ENCODE peak calls at places on chromosomes 12 and 14, in eight cellular contexts. E, V, I, K, A, R, L and C are unnamed samples.

GRCh38 chr12:9787340-9787737 is 26.6 kb upstream of the CD69 start:
- DNase-seq in A (no peak), L (no peak), I (no peak), V (no peak), E (no peak), R (no peak), K (no peak), C (no peak)

GRCh38 chr14:96502621-96503251 is 554 bp downstream of the PAPOLA start:
- DNase-seq in A (peak; percentile 66), I (peak; percentile 68), L (no peak), K (peak; percentile 78), V (peak; percentile 39), R (no peak), E (peak; percentile 66), C (peak; percentile 33)

GRCh38 chr12:103823871-103824270 is 17.2 kb downstream of the NT5DC3 start:
- DNase-seq in E (no peak), I (no peak), V (no peak), R (no peak), K (no peak), A (no peak), L (no peak), C (no peak)

GRCh38 chr12:62720661-62721330 is 214.2 kb downstream of the PPM1H start:
- DNase-seq in L (no peak), I (no peak), K (no peak), V (no peak), E (no peak), R (no peak), A (peak; percentile 37), C (peak; percentile 47)

GRCh38 chr12:94057262-94058151 is 90.9 kb upstream of the PLXNC1 start:
- DNase-seq in I (no peak), V (no peak), E (no peak), R (no peak), A (no peak), L (no peak), K (no peak), C (no peak)

GRCh38 chr14:59998575-59998974 is 78.6 kb downstream of the LRRC9 start:
- DNase-seq in A (no peak), E (no peak), R (no peak), L (no peak), V (no peak), I (no peak), K (no peak), C (no peak)

GRCh38 chr12:42421844-42422779 is 96.1 kb downstream of the PPHLN1 start:
- DNase-seq in L (no peak), R (no peak), K (no peak), E (no peak), A (peak; percentile 60), V (peak; percentile 6), I (no peak), C (no peak)

GRCh38 chr12:11693626-11694025 is 44.2 kb downstream of the ETV6 start:
- DNase-seq in E (no peak), I (no peak), R (no peak), L (no peak), V (no peak), A (no peak), K (no peak), C (no peak)

GRCh38 chr14:54894995-54895394 is 7.6 kb downstream of the GCH1 start:
- DNase-seq in A (peak; percentile 82), L (no peak), R (no peak), K (no peak), E (no peak), V (no peak), I (no peak), C (peak; percentile 20)

GRCh38 chr14:23430016-23430732 is 5.3 kb downstream of the MYH7 start:
- DNase-seq in V (no peak), E (no peak), R (no peak), A (no peak), I (no peak), L (no peak), K (no peak), C (no peak)

GRCh38 chr12:108822458-108823205 is 34.8 kb downstream of the SSH1 start:
- DNase-seq in K (no peak), I (no peak), A (peak; percentile 89), R (no peak), V (no peak), L (no peak), E (no peak), C (no peak)

GRCh38 chr12:98515368-98516183 is at the start of gene TMPO:
- DNase-seq in V (peak; percentile 96), K (peak; percentile 94), E (peak; percentile 89), I (peak; percentile 94), R (peak; percentile 96), A (peak; percentile 93), L (peak; percentile 95), C (peak; percentile 90)

GRCh38 chr12:99435095-99435791 is 212.3 kb upstream of the GARIN6 start:
- DNase-seq in L (no peak), V (no peak), K (no peak), I (no peak), R (no peak), E (no peak), A (no peak), C (no peak)

GRCh38 chr14:104350463-104351185 is 212.2 kb downstream of the KIF26A start:
- DNase-seq in E (no peak), I (no peak), K (no peak), V (no peak), R (no peak), A (no peak), L (no peak), C (peak; percentile 23)

GRCh38 chr14:91817566-91818325 is 49.6 kb downstream of the TC2N start:
- DNase-seq in V (no peak), K (no peak), I (no peak), E (no peak), A (no peak), L (no peak), R (no peak), C (no peak)

GRCh38 chr12:39402922-39403321 is 40.0 kb downstream of the KIF21A start:
- DNase-seq in E (no peak), A (no peak), V (peak; percentile 56), L (no peak), K (no peak), R (no peak), I (no peak), C (no peak)

GRCh38 chr12:8742501-8742900 is 44.7 kb downstream of the RIMKLB start:
- DNase-seq in V (peak; percentile 52), K (no peak), E (no peak), I (no peak), R (no peak), A (peak; percentile 9), L (no peak), C (peak; percentile 85)

GRCh38 chr12:124862768-124863408 is 776 bp downstream of the SCARB1 start:
- DNase-seq in E (no peak), K (no peak), V (peak; percentile 37), I (peak; percentile 35), A (peak; percentile 46), R (no peak), L (no peak), C (peak; percentile 36)

GRCh38 chr12:87054225-87054624 is 798.0 kb upstream of the MGAT4C start:
- DNase-seq in L (no peak), K (no peak), V (no peak), A (no peak), R (no peak), I (no peak), E (no peak), C (no peak)

GRCh38 chr12:4997939-4998338 is 45.7 kb upstream of the KCNA5 start:
- DNase-seq in R (no peak), I (no peak), E (peak; percentile 68), V (peak; percentile 78), A (peak; percentile 24), K (no peak), L (no peak), C (peak; percentile 94)

DNA sequence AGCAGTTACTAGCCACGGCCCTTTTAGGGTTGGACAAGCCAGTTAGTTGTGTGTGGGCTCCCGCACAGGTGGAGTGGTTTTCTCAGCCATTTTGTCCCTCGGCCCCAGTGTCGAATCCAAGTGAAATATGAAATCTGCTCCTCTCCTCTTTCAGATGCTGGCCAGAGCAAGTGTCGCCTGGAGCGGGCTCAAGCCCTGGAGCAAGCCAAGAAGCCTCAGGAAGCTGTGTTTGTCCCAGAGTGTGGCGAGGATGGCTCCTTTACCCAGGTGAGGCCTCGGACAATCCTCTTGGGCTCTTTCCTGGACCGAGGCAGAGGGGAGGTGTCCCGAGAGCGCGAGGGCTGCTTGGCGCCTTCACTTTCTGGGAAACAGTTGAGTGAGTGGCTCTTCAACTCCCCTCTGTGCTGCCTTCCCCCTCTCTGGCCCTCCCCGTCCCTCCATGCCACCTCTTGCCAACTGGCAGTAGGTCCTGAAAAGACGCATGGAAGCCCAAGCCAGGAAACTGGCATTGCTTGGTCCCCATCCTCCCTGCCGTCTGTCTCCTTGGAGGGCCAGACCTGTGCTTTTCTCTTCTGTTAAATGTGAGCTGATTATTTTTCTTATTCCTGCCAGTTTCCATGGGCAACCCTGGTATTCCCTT is 74.2 kb downstream of the SMOC1 start:
- DNase-seq in V (no peak), A (no peak), K (no peak), L (no peak), E (no peak), I (no peak), R (no peak), C (no peak)
- H3K9me3 ChIP-seq in V (no peaks in the 10 kb centered on the region), A (no peaks in the 10 kb centered on the region), K (no peaks in the 10 kb centered on the region), L (no peaks in the 10 kb centered on the region), E (no peaks in the 10 kb centered on the region), I (no peaks in the 10 kb centered on the region), R (no peaks in the 10 kb centered on the region), C (no peaks in the 10 kb centered on the region)

DNA sequence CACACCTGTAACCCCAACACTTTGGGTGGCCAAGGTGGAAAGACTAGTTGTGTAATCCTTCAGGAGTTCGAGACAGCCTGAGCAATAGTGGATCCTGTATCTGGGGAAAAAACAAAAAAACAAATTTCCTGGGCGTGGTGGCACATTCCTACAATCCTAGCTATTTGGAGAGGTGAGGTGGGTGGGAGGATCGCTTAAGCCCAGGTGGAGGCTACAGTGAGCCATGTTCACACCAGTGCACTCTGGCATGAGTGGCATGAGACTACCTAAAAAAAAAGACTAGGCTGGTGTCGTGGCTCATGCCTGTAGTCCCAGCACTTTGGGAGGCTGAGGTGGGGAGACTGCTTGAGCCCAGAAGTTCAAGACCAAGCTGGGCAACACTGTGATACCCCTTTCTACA is 17.2 kb downstream of the PTGES3 start:
- DNase-seq in K (no peak), I (no peak), A (no peak), R (no peak), V (no peak), E (no peak), L (no peak), C (no peak)
- H3K36me3 ChIP-seq in K (no peaks in the 10 kb centered on the region), I (peaks cover 56% of the 10 kb centered on the region), A (peaks cover 31% of the 10 kb centered on the region), R (peaks cover 65% of the 10 kb centered on the region), V (peaks cover 47% of the 10 kb centered on the region), E (peaks cover 81% of the 10 kb centered on the region), L (peaks cover 64% of the 10 kb centered on the region), C (peaks cover 84% of the 10 kb centered on the region)

DNA sequence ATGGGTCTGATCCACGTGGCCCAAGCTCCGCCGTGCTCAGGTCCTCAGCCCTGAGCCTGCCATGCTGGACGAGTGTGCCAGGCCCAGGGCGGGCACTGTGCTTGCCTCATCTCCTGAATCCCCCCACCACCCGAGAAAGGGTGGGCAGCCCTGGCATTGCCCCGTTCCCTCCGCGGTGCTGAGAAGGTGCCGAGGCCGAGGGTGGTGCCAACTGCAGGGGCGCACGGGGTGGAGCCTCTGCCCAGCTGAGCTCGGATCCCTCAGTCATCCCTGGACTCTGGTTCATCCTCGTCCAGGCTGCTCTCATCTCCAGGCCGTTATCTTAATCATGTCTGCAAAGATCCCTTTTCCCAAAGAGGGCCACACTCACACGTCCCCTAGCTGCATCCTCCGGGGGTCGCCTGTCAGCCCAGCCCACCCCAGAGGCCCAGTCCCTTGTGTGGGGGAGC is 60.6 kb downstream of the NOC4L start:
- DNase-seq in V (no peak), L (no peak), E (no peak), R (no peak), K (no peak), A (no peak), I (no peak), C (no peak)
- H3K4me3 ChIP-seq in V (no peak overlapping the region), L (no peak overlapping the region), E (no peak overlapping the region), R (no peak overlapping the region), K (no peak overlapping the region), A (peak overlapping the region; percentile 44), I (no peak overlapping the region), C (no peak overlapping the region)

GRCh38 chr14:106823552-106823951 is 1297.2 kb downstream of the TMEM121 start:
- DNase-seq in R (no peak), A (no peak), I (no peak), K (no peak), E (no peak), V (no peak), L (no peak), C (no peak)
- H3K9me3 ChIP-seq in R (no peaks in the 10 kb centered on the region), A (no peaks in the 10 kb centered on the region), I (no peaks in the 10 kb centered on the region), K (no peaks in the 10 kb centered on the region), E (no peaks in the 10 kb centered on the region), V (no peaks in the 10 kb centered on the region), L (no peaks in the 10 kb centered on the region), C (no peaks in the 10 kb centered on the region)